ENCODE peak calls at places on chromosomes 3 and 15, in four cellular contexts. W is HTR-8/SVneo; O is adrenal gland; M is activated naive CD8-positive, alpha-beta T cell treated with anti-CD3 and anti-CD28 coated beads, Interleukin-2, amount 50 U/mL, for 24 hours. C is an unnamed sample.

GRCh38 chr3:127373701-127374625 is 86.1 kb upstream of the PRR20G start:
- DNase-seq in W (no peak), O (no peak), M (peak; percentile 33), C (no peak)

GRCh38 chr15:48059786-48060185 is 61.0 kb upstream of the SLC24A5 start:
- DNase-seq in W (no peak), O (no peak), M (no peak), C (peak; percentile 54)

GRCh38 chr3:105414841-105415240 is 48.1 kb downstream of the ALCAM start:
- DNase-seq in W (no peak), O (no peak), M (no peak), C (no peak)

GRCh38 chr3:149221783-149222517 is at the start of gene CP:
- DNase-seq in W (no peak), O (no peak), M (no peak), C (no peak)

GRCh38 chr3:128492353-128493220 is at the start of gene GATA2:
- DNase-seq in W (no peak), O (peak; percentile 27), M (peak; percentile 46), C (peak; percentile 78)

GRCh38 chr3:113310960-113311359 is 99.6 kb downstream of the BOC start:
- DNase-seq in W (no peak), O (no peak), M (no peak), C (no peak)

GRCh38 chr3:78978037-78978436 is 789.8 kb downstream of the ROBO1 start:
- DNase-seq in W (no peak), O (no peak), M (no peak), C (no peak)

GRCh38 chr15:82533801-82534200 is 6.5 kb downstream of the RPS17 start:
- DNase-seq in W (no peak), O (no peak), M (no peak), C (no peak)

GRCh38 chr3:10090181-10090580 is 17.9 kb downstream of the FANCD2OS start:
- DNase-seq in W (no peak), O (no peak), M (no peak), C (no peak)

GRCh38 chr3:50170689-50171088 is 15.6 kb downstream of the SEMA3F start:
- DNase-seq in W (peak; percentile 74), O (no peak), M (no peak), C (peak; percentile 87)

GRCh38 chr15:66820474-66821258 is 118.6 kb downstream of the SMAD6 start:
- DNase-seq in W (no peak), O (no peak), M (no peak), C (no peak)

GRCh38 chr3:65778966-65779365 is 259.8 kb downstream of the MAGI1 start:
- DNase-seq in W (no peak), O (no peak), M (no peak), C (no peak)

GRCh38 chr3:67521053-67521646 is 133.3 kb downstream of the SUCLG2 start:
- DNase-seq in W (no peak), O (no peak), M (no peak), C (no peak)

GRCh38 chr3:85161544-85161943 is 202.8 kb downstream of the CADM2 start:
- DNase-seq in W (no peak), O (no peak), M (no peak), C (no peak)

GRCh38 chr3:146750196-146750595 is 145.1 kb upstream of the PLSCR5 start:
- DNase-seq in W (no peak), O (no peak), M (no peak), C (no peak)

GRCh38 chr3:190048831-190049541 is 71.7 kb downstream of the P3H2 start:
- DNase-seq in W (no peak), O (peak; percentile 55), M (no peak), C (no peak)